ENCODE peak calls at places on chromosomes 13 and 19, in ten cellular contexts. G is upper lobe of right lung, N is retinal pigment epithelial cell, I is HFF-Myc, O is cardiac fibroblast, S is thyroid gland, A is fibroblast of lung, T is fibroblast of pulmonary artery, P is neuronal stem cell, L is IMR-90. Q is an unnamed sample.

GRCh38 chr19:56896041-56896440 is 55.5 kb upstream of the PEG3 start:
- DNase-seq in G (no peak), T (no peak), I (no peak), P (no peak), S (peak), L (no peak), O (no peak), N (no peak), A (no peak), Q (no peak)

GRCh38 chr13:33328691-33329090 is 43.1 kb upstream of the STARD13 start:
- DNase-seq in I (no peak), P (no peak), G (no peak), T (peak), A (no peak), S (peak), O (peak), N (no peak), L (no peak), Q (no peak)

GRCh38 chr19:40341601-40342482 is 6.4 kb downstream of the C19orf47 start:
- DNase-seq in O (peak), T (no peak), L (no peak), G (peak), A (no peak), N (no peak), P (no peak), S (peak), I (no peak), Q (no peak)

GRCh38 chr19:35268546-35269424 is at the start of gene USF2:
- DNase-seq in A (peak), N (no peak), L (peak), S (peak), O (peak), G (peak), P (peak), I (no peak), T (peak), Q (peak)

GRCh38 chr19:39112338-39112890 is 13.2 kb upstream of the PAK4 start:
- DNase-seq in G (no peak), O (no peak), N (no peak), L (no peak), P (no peak), T (no peak), I (no peak), S (no peak), A (no peak), Q (no peak)

GRCh38 chr19:46559203-46559602 is 41.9 kb upstream of the CALM3 start:
- DNase-seq in T (no peak), P (no peak), N (no peak), L (no peak), I (no peak), O (no peak), S (no peak), G (no peak), A (no peak), Q (no peak)

GRCh38 chr19:29943615-29944014 is 1.6 kb downstream of the URI1 start:
- DNase-seq in L (no peak), S (no peak), N (no peak), I (no peak), O (no peak), A (no peak), G (no peak), P (no peak), T (no peak), Q (no peak)

GRCh38 chr19:49559928-49560327 is 20.4 kb downstream of the NOSIP start:
- DNase-seq in I (no peak), O (no peak), N (no peak), L (no peak), S (no peak), A (no peak), T (no peak), P (no peak), G (no peak), Q (no peak)

GRCh38 chr19:34041922-34042521 is 130.3 kb upstream of the LSM14A start:
- DNase-seq in O (peak), N (no peak), I (peak), A (peak), S (peak), L (peak), T (peak), P (peak), G (peak), Q (no peak)

GRCh38 chr19:39506944-39507714 is 7.8 kb upstream of the SELENOV start:
- DNase-seq in L (peak), N (no peak), P (peak), A (peak), G (no peak), O (peak), I (no peak), T (peak), S (peak), Q (peak)

GRCh38 chr19:374183-374885 is 29.7 kb upstream of the MIER2 start:
- DNase-seq in S (no peak), P (no peak), I (no peak), L (no peak), G (no peak), A (no peak), O (no peak), N (no peak), T (no peak), Q (no peak)

GRCh38 chr19:47151627-47152026 is 21.0 kb downstream of the SAE1 start:
- DNase-seq in S (no peak), P (no peak), O (no peak), T (no peak), N (no peak), A (no peak), I (no peak), L (no peak), G (peak), Q (no peak)

DNA sequence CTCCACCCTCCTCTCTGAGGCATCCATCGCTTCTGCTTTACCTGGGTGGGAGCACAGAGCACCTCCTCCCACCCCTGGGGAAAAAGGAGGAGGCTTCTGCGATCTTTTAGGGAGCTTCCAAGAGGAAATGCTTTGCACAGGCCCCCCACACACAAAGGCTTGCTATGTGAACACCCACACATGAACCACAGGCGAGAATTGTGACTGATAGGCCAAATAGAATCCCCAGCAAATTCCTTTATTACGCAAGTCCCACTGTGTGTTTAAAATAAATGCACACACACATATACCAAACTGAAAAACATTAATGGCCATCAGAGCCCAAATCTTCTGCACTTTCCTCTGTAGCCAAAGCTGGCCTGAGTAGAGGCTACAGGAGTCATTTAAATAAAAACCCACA is 50.6 kb downstream of the HSPH1 start:
- DNase-seq in P (no peak), N (no peak), I (no peak), O (peak), T (peak), S (no peak), L (peak), A (no peak), G (no peak), Q (peak)
- H3K4me3 ChIP-seq in P (no peak), N (no peak), I (no peak), O (no peak), T (no peak), S (no peak), L (no peak), A (no peak), G (no peak), Q (no peak)

DNA sequence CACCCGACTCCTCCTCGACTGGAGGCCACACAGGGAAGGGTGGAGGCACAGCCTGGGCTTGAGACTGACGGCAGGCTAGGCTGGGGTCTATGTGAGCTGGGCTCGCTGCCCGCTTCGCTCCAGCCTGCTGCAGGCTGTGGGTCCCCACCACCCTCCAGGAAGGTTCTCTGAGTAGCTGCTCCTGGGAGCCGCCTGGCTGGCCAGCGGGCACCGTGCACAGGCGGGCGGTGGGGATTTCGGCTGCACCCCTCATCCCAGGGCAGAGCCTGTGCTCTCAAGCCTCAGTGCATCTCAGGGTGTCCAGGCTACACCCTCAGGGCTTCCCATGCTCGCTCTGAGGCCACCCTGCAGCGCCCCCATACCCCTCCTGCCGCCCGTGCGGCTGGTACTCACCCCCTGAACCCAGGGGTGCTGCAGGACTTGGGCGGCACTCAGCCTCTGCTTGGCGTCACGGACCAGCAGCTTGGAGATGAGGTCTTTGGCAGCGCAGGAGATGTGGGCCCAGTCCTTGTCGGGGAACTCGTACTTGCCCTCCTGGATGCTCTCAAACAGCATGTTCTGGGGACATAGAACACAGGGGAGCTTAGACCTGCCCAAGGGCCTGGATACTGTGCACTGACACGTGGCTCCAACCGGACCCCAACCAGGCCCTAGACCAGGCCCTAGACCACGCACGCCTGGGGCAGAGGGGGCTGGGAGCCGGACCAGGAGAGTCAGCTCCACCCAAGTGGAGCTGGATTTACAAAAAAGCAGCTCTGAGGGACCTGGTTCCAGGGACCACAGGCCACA is 10.2 kb downstream of the MKNK2 start:
- DNase-seq in S (peak), L (no peak), O (no peak), T (no peak), P (no peak), N (no peak), A (no peak), I (no peak), G (peak), Q (no peak)
- H3K4me3 ChIP-seq in S (no peak), L (no peak), O (no peak), T (no peak), P (no peak), N (no peak), A (no peak), I (no peak), G (no peak), Q (no peak)

GRCh38 chr19:8342684-8343482 is at the start of gene KANK3:
- DNase-seq in S (peak), A (peak), N (peak), T (peak), O (peak), P (peak), G (peak), I (peak), L (peak), Q (peak)
- H3K4me3 ChIP-seq in S (peak), A (no peak), N (peak), T (peak), O (peak), P (peak), G (peak), I (no peak), L (peak), Q (peak)

GRCh38 chr19:50657222-50657669 is 8.0 kb downstream of the C19orf81 start:
- DNase-seq in P (no peak), I (no peak), A (no peak), N (no peak), G (no peak), S (no peak), O (no peak), L (no peak), T (no peak), Q (no peak)
- H3K4me3 ChIP-seq in P (peak), I (no peak), A (no peak), N (no peak), G (no peak), S (no peak), O (no peak), L (no peak), T (no peak), Q (no peak)

Q was measured in skeletal muscle cell.